ENCODE peak calls at places on chromosomes 3 and 15, in ten cellular contexts. F is psoas muscle, Q is astrocyte, H is IMR-90, B is OCI-LY7, M is upper lobe of right lung, S is lower lobe of right lung, V is heart left ventricle, X is cardiac muscle cell, O is thoracic aorta. A is an unnamed sample. For H3K4me1, the result is how much of the 10 kb centered on the place peaks cover.

GRCh38 chr15:29331669-29332068 is 62.0 kb upstream of the NSMCE3 start:
- DNase-seq in F (no peak), Q (no peak), H (no peak), B (no peak), M (no peak), S (no peak), V (no peak), X (no peak), O (no peak), A (no peak)

GRCh38 chr15:92902723-92903587 is 2.8 kb downstream of the CHD2 start:
- DNase-seq in F (no peak), Q (no peak), H (no peak), B (peak), M (no peak), S (no peak), V (no peak), X (no peak), O (no peak), A (no peak)

GRCh38 chr15:24819680-24820079 is 135.1 kb upstream of the SNRPN start:
- DNase-seq in F (no peak), Q (no peak), H (no peak), B (no peak), M (no peak), S (no peak), V (no peak), X (no peak), O (no peak), A (no peak)

GRCh38 chr15:38547255-38547997 is 17.2 kb downstream of the RASGRP1 start:
- DNase-seq in F (no peak), Q (peak), H (peak), B (no peak), M (no peak), S (no peak), V (no peak), X (no peak), O (no peak), A (no peak)

GRCh38 chr3:29283297-29283681 is 2.4 kb downstream of the RBMS3 start:
- DNase-seq in F (no peak), Q (peak), H (peak), B (no peak), M (no peak), S (no peak), V (no peak), X (peak), O (no peak), A (no peak)

GRCh38 chr3:13332158-13332557 is 88.0 kb downstream of the NUP210 start:
- DNase-seq in F (no peak), Q (no peak), H (no peak), B (peak), M (no peak), S (no peak), V (no peak), X (no peak), O (no peak), A (no peak)

GRCh38 chr3:75272708-75273107 is 391.4 kb upstream of the FRG2C start:
- DNase-seq in F (no peak), Q (peak), H (peak), B (no peak), M (no peak), S (no peak), V (no peak), X (no peak), O (no peak), A (no peak)

GRCh38 chr15:58987036-58987435 is 427 bp upstream of the RNF111 start:
- DNase-seq in F (no peak), Q (no peak), H (peak), B (no peak), M (no peak), S (no peak), V (no peak), X (no peak), O (no peak), A (no peak)

GRCh38 chr15:72535911-72536310 is 61.8 kb downstream of the ARIH1 start:
- DNase-seq in F (no peak), Q (no peak), H (no peak), B (no peak), M (no peak), S (no peak), V (no peak), X (no peak), O (no peak), A (no peak)

GRCh38 chr3:134833453-134834163 is 38.5 kb downstream of the EPHB1 start:
- DNase-seq in F (no peak), Q (no peak), H (no peak), B (no peak), M (no peak), S (no peak), V (no peak), X (no peak), O (no peak), A (no peak)

GRCh38 chr15:71447328-71448250 is 332.3 kb downstream of the THSD4 start:
- DNase-seq in F (no peak), Q (peak), H (peak), B (no peak), M (no peak), S (no peak), V (no peak), X (no peak), O (no peak), A (no peak)

GRCh38 chr3:170780955-170781354 is 89.0 kb downstream of the RPL22L1 start:
- DNase-seq in F (no peak), Q (no peak), H (peak), B (no peak), M (no peak), S (no peak), V (no peak), X (no peak), O (no peak), A (no peak)

GRCh38 chr3:156665296-156665695 is 9.1 kb upstream of the TIPARP start:
- DNase-seq in F (no peak), Q (peak), H (peak), B (no peak), M (no peak), S (no peak), V (no peak), X (no peak), O (no peak), A (no peak)

GRCh38 chr15:73679180-73679579 is 5.0 kb upstream of the CD276 start:
- DNase-seq in F (no peak), Q (no peak), H (no peak), B (no peak), M (no peak), S (no peak), V (no peak), X (no peak), O (no peak), A (no peak)

GRCh38 chr15:84985158-84985557 is 3.5 kb downstream of the PDE8A start:
- DNase-seq in F (no peak), Q (no peak), H (peak), B (no peak), M (no peak), S (no peak), V (no peak), X (no peak), O (no peak), A (no peak)
- H3K27ac ChIP-seq in F (no peak), Q (no peak), H (no peak), B (no peak), M (no peak), S (no peak), V (no peak), X (no peak), O (no peak), A (no peak)

DNA sequence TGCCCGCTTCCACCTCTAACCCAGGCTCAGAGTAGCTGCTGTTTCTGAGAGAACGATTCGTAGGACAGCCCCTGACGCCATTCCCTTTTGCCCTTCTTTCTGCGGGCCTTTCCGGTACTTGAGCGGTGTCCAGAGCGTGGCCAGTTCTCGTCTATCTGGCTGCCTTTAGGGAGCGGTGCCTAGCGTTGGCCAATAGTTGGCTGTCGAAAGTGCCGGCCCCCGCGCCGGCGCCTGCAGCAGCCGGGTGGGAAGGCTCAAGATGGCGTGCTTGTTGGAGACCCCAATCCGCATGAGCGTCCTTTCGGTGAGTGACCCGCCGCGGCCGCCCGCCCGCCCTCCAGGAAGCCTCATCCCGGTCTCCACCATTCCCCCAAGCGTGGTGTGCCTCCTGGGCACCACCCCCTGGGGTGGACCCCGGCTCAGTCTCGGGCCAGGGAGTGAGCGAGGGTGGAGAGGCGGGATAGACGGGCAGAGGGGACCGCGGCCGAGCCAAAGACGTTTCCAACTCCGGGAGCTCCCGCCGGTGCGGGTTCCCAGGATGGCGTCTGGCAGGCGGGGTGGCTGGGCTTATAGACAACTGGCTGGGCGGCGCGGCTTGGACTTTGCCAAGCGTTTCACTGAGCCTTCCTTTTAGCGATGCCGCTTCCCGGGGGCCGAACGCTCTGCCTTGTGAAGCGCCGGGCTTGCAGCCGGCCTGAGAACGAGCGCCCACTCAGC is at the start of gene ARMC8:
- DNase-seq in F (peak), Q (no peak), H (no peak), B (no peak), M (peak), S (peak), V (peak), X (peak), O (no peak), A (peak)
- TF ChIP-seq CTCF in F (no peak), Q (no peak), H (no peak), B (no peak), M (no peak), S (no peak), V (no peak), X (no peak), O (no peak), A (no peak)

GRCh38 chr3:123317716-123318115 is 116.0 kb downstream of the SEC22A start:
- DNase-seq in F (no peak), Q (no peak), H (no peak), B (no peak), M (peak), S (peak), V (no peak), X (no peak), O (no peak), A (peak)
- H3K4me1 ChIP-seq in F (under half), Q (under half), H (under half), B (under half), M (under half), S (under half), V (under half), X (under half), O (under half), A (under half)

GRCh38 chr3:177611781-177612389 is 414.6 kb upstream of the TBL1XR1 start:
- DNase-seq in F (no peak), Q (no peak), H (no peak), B (no peak), M (no peak), S (no peak), V (no peak), X (no peak), O (no peak), A (no peak)

GRCh38 chr3:177610677-177611654 is 413.7 kb upstream of the TBL1XR1 start:
- DNase-seq in F (no peak), Q (peak), H (peak), B (no peak), M (no peak), S (peak), V (no peak), X (peak), O (no peak), A (no peak)

GRCh38 chr3:177618873-177619771 is 421.8 kb upstream of the TBL1XR1 start:
- DNase-seq in F (no peak), Q (peak), H (peak), B (no peak), M (no peak), S (no peak), V (no peak), X (no peak), O (no peak), A (no peak)

GRCh38 chr3:177613901-177614300 is 416.6 kb upstream of the TBL1XR1 start:
- DNase-seq in F (no peak), Q (no peak), H (no peak), B (no peak), M (no peak), S (no peak), V (no peak), X (no peak), O (no peak), A (no peak)

DNA sequence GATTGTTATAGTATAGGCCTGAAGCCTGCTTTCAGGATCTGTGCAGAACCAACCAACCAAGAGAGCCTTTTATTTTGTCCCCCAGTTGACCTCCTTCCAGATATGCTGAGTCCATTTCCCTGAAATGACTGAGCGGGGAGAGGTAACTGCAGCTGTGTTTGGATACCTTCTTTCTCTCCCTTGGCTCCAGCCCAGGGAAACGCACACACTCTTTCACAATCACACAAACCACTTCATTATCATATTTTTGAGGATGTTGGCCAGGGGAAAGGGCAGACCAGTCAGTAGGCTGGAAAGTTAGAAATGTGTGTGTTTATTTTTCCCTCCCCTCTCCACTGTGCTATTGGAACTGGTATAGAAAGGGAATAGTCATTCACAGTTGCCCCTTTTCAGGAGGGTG is 417.7 kb upstream of the TBL1XR1 start:
- DNase-seq in F (peak), Q (peak), H (peak), B (no peak), M (peak), S (peak), V (peak), X (no peak), O (no peak), A (no peak)
- H3K27ac ChIP-seq in F (no peak), Q (peak), H (no peak), B (no peak), M (no peak), S (no peak), V (no peak), X (no peak), O (no peak), A (peak)

GRCh38 chr3:4174760-4175159 is 128.4 kb upstream of the SETMAR start:
- DNase-seq in F (no peak), Q (no peak), H (no peak), B (no peak), M (no peak), S (no peak), V (no peak), X (no peak), O (no peak), A (no peak)
- TF ChIP-seq CTCF in F (no peak), Q (no peak), H (no peak), B (no peak), M (no peak), S (no peak), V (no peak), X (no peak), O (no peak), A (no peak)

GRCh38 chr3:67000006-67000405 is 1.9 kb downstream of the KBTBD8 start:
- DNase-seq in F (no peak), Q (peak), H (peak), B (peak), M (no peak), S (no peak), V (no peak), X (no peak), O (no peak), A (no peak)
- H3K4me1 ChIP-seq in F (under half), Q (under half), H (under half), B (half or more), M (under half), S (under half), V (under half), X (under half), O (under half), A (half or more)

GRCh38 chr3:37054370-37054769 is 61.1 kb downstream of the MLH1 start:
- DNase-seq in F (no peak), Q (peak), H (peak), B (peak), M (no peak), S (no peak), V (no peak), X (peak), O (no peak), A (no peak)

GRCh38 chr3:37052860-37053259 is 59.5 kb downstream of the MLH1 start:
- DNase-seq in F (no peak), Q (peak), H (no peak), B (no peak), M (no peak), S (no peak), V (no peak), X (no peak), O (no peak), A (no peak)

GRCh38 chr3:37053753-37054152 is 60.4 kb downstream of the MLH1 start:
- DNase-seq in F (no peak), Q (no peak), H (no peak), B (no peak), M (no peak), S (no peak), V (no peak), X (no peak), O (no peak), A (no peak)

GRCh38 chr3:37050242-37050641 is 56.9 kb downstream of the MLH1 start:
- DNase-seq in F (no peak), Q (no peak), H (no peak), B (no peak), M (no peak), S (no peak), V (peak), X (peak), O (no peak), A (no peak)

DNA sequence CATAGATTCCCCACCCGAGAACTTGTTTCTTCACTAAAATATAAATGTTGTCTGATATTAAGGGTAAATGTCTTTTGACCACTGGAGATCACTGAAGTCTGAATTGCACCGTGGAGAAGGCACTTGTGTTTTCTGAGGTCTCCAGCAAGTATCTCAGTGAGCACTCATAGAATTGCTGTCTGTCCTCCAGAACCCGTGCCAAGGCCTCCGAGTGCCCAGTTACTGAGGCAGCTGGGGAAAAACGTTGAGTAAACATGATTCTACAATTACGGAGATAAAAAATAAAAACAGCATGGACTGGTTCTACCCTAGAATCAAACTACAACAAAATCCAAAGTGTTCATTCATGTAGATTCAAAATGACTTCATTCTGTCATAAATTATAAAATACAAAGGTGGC is 60.0 kb downstream of the MLH1 start:
- DNase-seq in F (no peak), Q (no peak), H (no peak), B (no peak), M (no peak), S (no peak), V (no peak), X (no peak), O (no peak), A (no peak)
- H3K27ac ChIP-seq in F (peak), Q (peak), H (no peak), B (no peak), M (peak), S (peak), V (peak), X (peak), O (peak), A (peak)

GRCh38 chr15:99124641-99125040 is 19.8 kb downstream of the SYNM start:
- DNase-seq in F (no peak), Q (no peak), H (no peak), B (no peak), M (no peak), S (peak), V (no peak), X (no peak), O (no peak), A (no peak)
- TF ChIP-seq CTCF in F (no peak), Q (no peak), H (no peak), B (no peak), M (no peak), S (no peak), V (no peak), X (no peak), O (no peak), A (no peak)

GRCh38 chr3:77707271-77707670 is 667.4 kb downstream of the ROBO2 start:
- DNase-seq in F (no peak), Q (no peak), H (no peak), B (no peak), M (no peak), S (no peak), V (no peak), X (no peak), O (no peak), A (no peak)

GRCh38 chr3:77709158-77709557 is 669.3 kb downstream of the ROBO2 start:
- DNase-seq in F (no peak), Q (no peak), H (no peak), B (no peak), M (no peak), S (no peak), V (no peak), X (no peak), O (no peak), A (no peak)
- H3K4me1 ChIP-seq in F (under half), Q (under half), H (under half), B (under half), M (under half), S (under half), V (under half), X (under half), O (under half), A (under half)

A was measured in spleen.